ENCODE peak calls at places on chromosomes 7 and 10, in seven cellular contexts. V, O, C, W, U, K and Z are unnamed samples.
A peak's percentile ranks its signal among the peaks of the same experiment; 100 is the strongest.

GRCh38 chr10:33334170-33334838 is at the start of gene NRP1:
- DNase-seq in V (peak; percentile 54), O (peak; percentile 11), C (peak; percentile 35), W (no peak), U (peak; percentile 49), K (no peak), Z (no peak)

GRCh38 chr7:113715981-113716870 is 202.6 kb downstream of the PPP1R3A start:
- DNase-seq in V (no peak), O (no peak), C (no peak), W (no peak), U (peak; percentile 27), K (no peak), Z (no peak)

GRCh38 chr10:3538291-3538849 is 246.6 kb downstream of the KLF6 start:
- DNase-seq in V (no peak), O (peak; percentile 47), C (no peak), W (no peak), U (no peak), K (no peak), Z (no peak)

GRCh38 chr10:18140149-18140956 is at the start of gene CACNB2:
- DNase-seq in V (peak; percentile 93), O (peak; percentile 69), C (peak; percentile 38), W (peak; percentile 65), U (peak; percentile 91), K (no peak), Z (no peak)

GRCh38 chr10:70714961-70715360 is 42.7 kb downstream of the ADAMTS14 start:
- DNase-seq in V (no peak), O (no peak), C (no peak), W (no peak), U (no peak), K (no peak), Z (no peak)

GRCh38 chr10:88399240-88399639 is 183.9 kb downstream of the RNLS start:
- DNase-seq in V (no peak), O (no peak), C (no peak), W (no peak), U (no peak), K (no peak), Z (no peak)

GRCh38 chr7:129574487-129574886 is 37.0 kb upstream of the NRF1 start:
- DNase-seq in V (no peak), O (peak; percentile 88), C (peak; percentile 27), W (no peak), U (no peak), K (no peak), Z (peak; percentile 41)

GRCh38 chr10:20767028-20767427 is 130.1 kb downstream of the NEBL start:
- DNase-seq in V (no peak), O (peak; percentile 78), C (no peak), W (no peak), U (no peak), K (no peak), Z (no peak)

GRCh38 chr7:28988818-28989595 is 30.9 kb upstream of the TRIL start:
- DNase-seq in V (no peak), O (peak; percentile 98), C (peak; percentile 78), W (no peak), U (no peak), K (no peak), Z (peak; percentile 82)

DNA sequence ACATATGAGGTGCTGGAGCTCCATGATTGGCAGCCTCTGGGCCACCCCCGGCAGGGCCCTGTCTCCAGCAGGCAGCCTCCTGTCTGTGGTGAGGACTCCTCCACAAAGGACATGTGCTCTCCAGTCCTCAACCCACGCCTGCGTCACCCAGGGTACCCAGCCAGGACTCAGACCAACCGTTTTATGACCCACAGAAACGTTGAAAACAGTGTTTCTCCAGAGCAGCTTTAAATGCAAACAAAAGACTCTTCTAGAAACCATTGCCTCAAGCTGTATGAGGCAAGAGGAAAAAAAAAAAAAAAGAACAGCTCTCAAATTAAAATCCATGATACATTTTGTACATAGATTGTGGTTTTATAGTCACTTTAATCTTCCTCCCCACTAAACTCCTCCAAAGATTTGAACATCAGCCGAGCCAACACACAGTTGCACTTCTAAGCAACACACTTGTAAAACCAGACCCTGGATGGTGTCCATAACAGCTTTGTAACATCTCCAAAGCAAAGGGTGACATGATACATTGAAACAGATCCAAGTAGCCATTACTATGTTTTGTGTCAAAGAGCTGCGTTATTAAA is 175.0 kb upstream of the LYZL2 start:
- DNase-seq in V (no peak), O (peak; percentile 52), C (peak; percentile 70), W (no peak), U (no peak), K (no peak), Z (no peak)
- H3K27ac ChIP-seq in V (no peak overlapping the region), O (no peak overlapping the region), C (peak overlapping the region; percentile 41), W (no peak overlapping the region), U (no peak overlapping the region), K (no peak overlapping the region), Z (no peak overlapping the region)

DNA sequence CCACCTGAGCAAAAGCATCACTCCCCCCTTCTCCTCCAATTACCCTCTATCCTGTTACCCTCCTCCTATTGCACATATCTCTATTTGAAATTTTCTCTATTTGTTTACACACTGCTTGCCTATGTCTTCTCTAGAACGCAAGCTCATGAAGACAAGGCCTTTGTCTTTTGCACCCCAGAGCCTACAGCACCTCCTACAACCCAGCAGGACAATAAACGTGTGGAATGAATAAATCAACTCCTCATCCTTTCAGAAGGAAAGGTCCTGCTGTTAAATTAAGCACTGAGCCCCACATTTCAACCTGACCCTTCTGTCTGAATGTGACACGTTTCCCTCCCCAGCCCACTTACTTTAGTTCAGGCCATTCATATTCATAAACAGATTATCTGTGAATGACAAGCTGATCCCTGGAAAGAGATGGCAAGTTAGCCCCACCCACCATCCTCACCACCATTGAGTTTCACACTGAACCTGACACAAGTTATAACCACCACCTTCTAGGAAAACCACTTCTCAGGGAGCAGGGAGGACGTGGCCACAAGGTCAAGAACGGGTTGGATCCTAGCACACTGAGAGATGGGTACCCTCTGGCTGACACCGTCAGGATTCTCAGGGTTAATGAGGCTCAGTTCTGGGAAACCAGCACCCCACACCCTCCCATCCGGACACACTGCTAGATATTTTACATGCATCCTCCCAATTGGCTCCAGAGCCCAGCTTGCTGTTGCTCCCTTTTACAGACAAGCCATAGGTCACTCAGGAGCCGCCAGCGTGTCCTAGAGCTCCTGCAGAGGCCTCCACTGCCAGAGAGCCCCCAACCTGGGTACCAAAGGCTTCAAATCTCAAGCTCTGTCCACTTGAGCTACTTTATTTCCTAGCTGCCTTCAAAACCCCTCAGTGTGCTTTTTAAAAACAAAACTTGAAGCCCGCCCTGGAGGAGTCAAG is 933 bp downstream of the PRTFDC1 start:
- DNase-seq in V (no peak), O (peak; percentile 34), C (no peak), W (peak; percentile 24), U (peak; percentile 38), K (no peak), Z (no peak)
- H3K4me3 ChIP-seq in V (peak overlapping the region; percentile 34), O (peak overlapping the region; percentile 54), C (peak overlapping the region; percentile 70), W (peak overlapping the region; percentile 78), U (peak overlapping the region; percentile 45), K (peak overlapping the region; percentile 55), Z (peak overlapping the region; percentile 61)

DNA sequence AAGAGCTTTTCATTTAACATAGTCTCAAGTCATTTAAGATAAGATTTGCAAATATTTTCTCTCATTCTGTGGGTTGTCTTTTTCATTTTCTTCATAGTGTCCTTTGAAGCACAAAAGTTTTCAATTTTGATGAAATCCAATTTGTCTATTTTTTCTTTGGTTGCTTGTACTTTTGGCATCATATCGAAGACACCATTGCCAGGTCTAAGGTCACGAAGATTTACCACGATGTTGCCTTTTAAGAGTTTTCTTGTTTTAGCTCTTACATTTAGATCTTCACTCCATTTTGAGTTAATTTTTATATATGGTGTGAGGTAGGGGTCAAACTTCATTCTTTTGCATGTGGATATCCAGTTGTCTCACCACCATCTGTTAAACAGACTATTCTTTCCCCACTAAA is 34.7 kb downstream of the TMEM270 start:
- DNase-seq in V (no peak), O (peak; percentile 12), C (no peak), W (no peak), U (no peak), K (no peak), Z (no peak)
- H3K27ac ChIP-seq in V (no peak overlapping the region), O (peak overlapping the region; percentile 84), C (no peak overlapping the region), W (no peak overlapping the region), U (no peak overlapping the region), K (no peak overlapping the region), Z (peak overlapping the region; percentile 88)

DNA sequence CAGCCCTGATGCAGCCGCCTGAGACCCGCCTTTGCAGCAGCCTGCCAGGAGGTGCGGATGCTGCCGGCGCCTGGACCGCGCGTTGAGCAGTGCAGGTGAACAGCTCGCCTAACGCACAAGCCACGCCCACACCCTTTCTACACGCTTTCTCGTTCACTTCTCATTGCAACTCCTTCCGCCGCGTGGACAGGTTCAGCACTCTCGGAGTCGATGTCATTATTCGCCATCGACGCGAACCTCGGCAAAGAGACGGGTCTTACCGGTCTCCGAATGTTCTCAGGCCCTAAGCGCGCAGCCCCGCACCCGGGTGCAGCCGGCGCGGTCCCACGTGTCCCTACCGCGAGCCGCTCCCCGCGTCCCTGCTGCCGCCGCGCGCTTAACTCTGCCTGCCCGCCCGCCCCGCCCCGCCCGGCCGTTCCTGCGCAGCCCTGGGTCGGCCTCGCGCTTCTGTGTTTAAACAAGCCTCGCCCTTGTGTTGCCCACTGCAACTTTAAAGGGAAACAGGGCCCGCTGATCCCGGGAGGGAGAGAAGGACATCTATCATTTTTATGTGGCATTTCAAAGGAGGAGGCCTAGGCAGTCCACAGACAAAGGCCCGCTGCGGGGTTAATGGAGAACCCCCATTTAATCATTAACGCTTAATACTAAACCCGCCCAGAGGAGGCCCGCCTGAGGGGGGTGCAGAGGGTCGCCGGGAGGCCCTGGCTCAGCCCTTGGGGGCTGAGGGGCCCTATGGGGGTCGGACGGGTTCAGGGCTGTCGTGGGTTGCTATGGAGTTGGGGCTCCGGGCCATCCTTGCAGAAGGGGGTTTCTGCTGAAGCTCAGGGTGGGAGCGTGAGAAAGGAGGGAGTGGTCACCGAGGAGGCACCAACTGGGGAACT is 128.5 kb downstream of the WDR11 start:
- DNase-seq in V (peak; percentile 77), O (peak; percentile 2), C (no peak), W (peak; percentile 21), U (peak; percentile 56), K (no peak), Z (no peak)
- H3K4me3 ChIP-seq in V (peak overlapping the region; percentile 11), O (no peak overlapping the region), C (peak overlapping the region; percentile 50), W (peak overlapping the region; percentile 68), U (peak overlapping the region; percentile 23), K (no peak overlapping the region), Z (no peak overlapping the region)

GRCh38 chr10:77620731-77621130 is 16.9 kb downstream of the KCNMA1 start:
- DNase-seq in V (no peak), O (no peak), C (no peak), W (no peak), U (no peak), K (no peak), Z (no peak)
- H3K27ac ChIP-seq in V (no peak overlapping the region), O (no peak overlapping the region), C (no peak overlapping the region), W (no peak overlapping the region), U (no peak overlapping the region), K (no peak overlapping the region), Z (no peak overlapping the region)

GRCh38 chr7:132861424-132861823 is 220.5 kb downstream of the CHCHD3 start:
- DNase-seq in V (no peak), O (no peak), C (no peak), W (no peak), U (no peak), K (no peak), Z (no peak)
- H3K4me3 ChIP-seq in V (no peak overlapping the region), O (no peak overlapping the region), C (no peak overlapping the region), W (no peak overlapping the region), U (no peak overlapping the region), K (no peak overlapping the region), Z (no peak overlapping the region)

GRCh38 chr10:97974526-97975525 is 55.6 kb downstream of the CRTAC1 start:
- DNase-seq in V (no peak), O (no peak), C (no peak), W (peak; percentile 42), U (peak; percentile 20), K (no peak), Z (no peak)
- H3K27ac ChIP-seq in V (no peak overlapping the region), O (no peak overlapping the region), C (no peak overlapping the region), W (peak overlapping the region; percentile 55), U (no peak overlapping the region), K (no peak overlapping the region), Z (no peak overlapping the region)

GRCh38 chr10:124739996-124740373 is 4.2 kb downstream of the FAM53B start:
- DNase-seq in V (no peak), O (no peak), C (no peak), W (no peak), U (no peak), K (no peak), Z (no peak)
- H3K4me3 ChIP-seq in V (no peak overlapping the region), O (no peak overlapping the region), C (peak overlapping the region; percentile 84), W (peak overlapping the region; percentile 85), U (no peak overlapping the region), K (peak overlapping the region; percentile 61), Z (no peak overlapping the region)